ENCODE peak calls at places on chromosomes 7 and 10, in five cellular contexts. W is head of caudate nucleus; E is stimulated activated CD8-positive, alpha-beta memory T cell treated with anti-CD3 and anti-CD28 coated beads, Interleukin-12 subunit alpha, Interleukin-12 subunit beta, amount 100 ng/mL, for 4 hours; C is NCI-H1694; P is hepatocyte. X is an unnamed sample.

GRCh38 chr7:45563804-45564461 is 10.2 kb upstream of the ADCY1 start:
- DNase-seq in C (no peak), W (no peak), P (no peak), E (no peak), X (no peak)

GRCh38 chr7:134276951-134277350 is 39.8 kb downstream of the SLC35B4 start:
- DNase-seq in P (no peak), E (no peak), C (no peak), W (no peak), X (no peak)

GRCh38 chr10:106711313-106711906 is 453.1 kb downstream of the SORCS1 start:
- DNase-seq in W (peak), P (peak), C (peak), E (no peak), X (peak)

GRCh38 chr7:47153076-47153475 is 428.8 kb downstream of the TNS3 start:
- DNase-seq in C (no peak), E (no peak), W (no peak), P (peak), X (no peak)

GRCh38 chr7:33692956-33693355 is 212.4 kb upstream of the BMPER start:
- DNase-seq in W (no peak), E (no peak), P (no peak), C (no peak), X (no peak)

GRCh38 chr7:91326516-91327209 is 62.4 kb downstream of the FZD1 start:
- DNase-seq in W (no peak), E (no peak), C (no peak), P (no peak), X (no peak)

GRCh38 chr10:4691776-4692175 is 134.2 kb upstream of the AKR1E2 start:
- DNase-seq in P (no peak), E (no peak), W (no peak), C (no peak), X (no peak)

GRCh38 chr7:39922580-39922979 is 27.5 kb upstream of the CDK13 start:
- DNase-seq in C (no peak), P (no peak), E (no peak), W (no peak), X (no peak)

GRCh38 chr7:110960811-110961210 is 130.1 kb upstream of the LRRN3 start:
- DNase-seq in E (no peak), C (no peak), P (no peak), W (no peak), X (no peak)

GRCh38 chr7:99137418-99138180 is 6.3 kb downstream of the SMURF1 start:
- DNase-seq in W (peak), E (no peak), P (peak), C (no peak), X (peak)

GRCh38 chr10:78991187-78991586 is 77.6 kb upstream of the ZMIZ1 start:
- DNase-seq in W (no peak), E (no peak), P (no peak), C (no peak), X (no peak)

X was measured in islet precursor cell.